ENCODE peak calls at places on chromosomes 3 and 15, in eight cellular contexts. B is left ventricle myocardium inferior; T is endothelial cell; Q is tibial artery; M is endothelial cell of umbilical vein; D is adrenal gland; O is body of pancreas; K is CD8-positive, alpha-beta T cell. U is an unnamed sample.

GRCh38 chr3:112778298-112779008 is 68.2 kb downstream of the CD200R1L start:
- DNase-seq in O (no peak), T (no peak), K (no peak), M (no peak), Q (no peak), B (no peak), D (no peak), U (no peak)

GRCh38 chr15:77415450-77416448 is 4.2 kb downstream of the PEAK1 start:
- DNase-seq in K (no peak), Q (peak), T (no peak), M (peak), O (peak), D (no peak), B (no peak), U (no peak)

GRCh38 chr15:72098076-72098475 is 19.9 kb downstream of the MYO9A start:
- DNase-seq in K (no peak), Q (no peak), O (no peak), M (no peak), T (no peak), D (no peak), B (no peak), U (no peak)

GRCh38 chr3:165854696-165855095 is 17.5 kb upstream of the BCHE start:
- DNase-seq in B (no peak), K (no peak), O (no peak), T (no peak), Q (no peak), M (peak), D (no peak), U (no peak)

GRCh38 chr15:93035953-93036810 is 52.8 kb downstream of the RGMA start:
- DNase-seq in Q (peak), T (peak), O (peak), B (no peak), M (peak), K (no peak), D (peak), U (no peak)

GRCh38 chr3:184196536-184196935 is 10.5 kb downstream of the ABCF3 start:
- DNase-seq in M (no peak), Q (peak), K (no peak), D (peak), B (no peak), O (no peak), T (no peak), U (no peak)

GRCh38 chr3:19559724-19560442 is 374.1 kb downstream of the EFHB start:
- DNase-seq in O (no peak), B (no peak), M (no peak), K (no peak), Q (no peak), D (no peak), T (no peak), U (no peak)

GRCh38 chr3:172675371-172676193 is 35.3 kb downstream of the NCEH1 start:
- DNase-seq in B (no peak), M (peak), K (no peak), D (no peak), T (peak), O (no peak), Q (no peak), U (no peak)

GRCh38 chr3:133037440-133037839 is 751 bp upstream of the TMEM108 start:
- DNase-seq in O (no peak), M (no peak), T (no peak), B (no peak), D (no peak), K (no peak), Q (no peak), U (no peak)

DNA sequence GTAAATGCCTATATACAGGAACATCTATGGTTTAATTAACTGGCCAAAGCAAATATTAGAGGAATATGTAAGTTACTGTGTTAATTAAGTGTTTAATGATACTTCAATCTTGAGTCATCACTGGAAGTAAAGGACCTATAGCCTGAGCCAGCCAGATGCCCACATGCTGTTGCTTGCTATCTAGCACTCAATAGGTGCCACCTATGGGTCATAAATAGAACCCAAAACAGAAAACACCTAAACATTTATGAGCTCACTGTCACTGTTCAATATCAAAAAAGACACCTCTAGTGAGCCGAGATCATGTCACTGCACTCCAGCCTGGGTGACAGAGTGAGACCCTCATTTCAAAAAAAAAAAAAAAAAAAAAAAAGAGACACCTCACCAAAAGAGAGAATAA is 48.4 kb upstream of the IP6K2 start:
- DNase-seq in B (no peak), Q (no peak), O (peak), T (no peak), K (no peak), M (no peak), D (no peak), U (no peak)
- TF ChIP-seq CTCF in B (peak), Q (no peak), O (peak), T (no peak), K (no peak), M (peak), D (no peak), U (no peak)

GRCh38 chr3:14988988-14989394 is 41.6 kb downstream of the NR2C2 start:
- DNase-seq in O (no peak), B (no peak), T (no peak), M (no peak), K (no peak), D (no peak), Q (no peak), U (no peak)
- TF ChIP-seq CTCF in O (no peak), B (no peak), T (no peak), M (no peak), K (no peak), D (no peak), Q (no peak), U (no peak)

GRCh38 chr3:156472150-156472549 is 82.8 kb downstream of the SSR3 start:
- DNase-seq in T (no peak), Q (no peak), K (no peak), B (no peak), M (no peak), O (no peak), D (no peak), U (no peak)
- TF ChIP-seq CTCF in T (no peak), Q (no peak), K (no peak), B (no peak), M (no peak), O (no peak), D (no peak), U (no peak)

GRCh38 chr15:65409284-65409631 is 13.5 kb downstream of the IGDCC4 start:
- DNase-seq in D (no peak), Q (no peak), M (no peak), O (no peak), B (no peak), K (no peak), T (no peak), U (no peak)
- TF ChIP-seq CTCF in D (no peak), Q (no peak), M (no peak), O (no peak), B (no peak), K (no peak), T (no peak), U (no peak)

GRCh38 chr3:39383190-39383912 is at the start of gene SLC25A38:
- DNase-seq in M (peak), Q (peak), T (peak), K (peak), B (peak), D (peak), O (peak), U (peak)
- TF ChIP-seq CTCF in M (peak), Q (peak), T (no peak), K (peak), B (peak), D (peak), O (peak), U (no peak)

DNA sequence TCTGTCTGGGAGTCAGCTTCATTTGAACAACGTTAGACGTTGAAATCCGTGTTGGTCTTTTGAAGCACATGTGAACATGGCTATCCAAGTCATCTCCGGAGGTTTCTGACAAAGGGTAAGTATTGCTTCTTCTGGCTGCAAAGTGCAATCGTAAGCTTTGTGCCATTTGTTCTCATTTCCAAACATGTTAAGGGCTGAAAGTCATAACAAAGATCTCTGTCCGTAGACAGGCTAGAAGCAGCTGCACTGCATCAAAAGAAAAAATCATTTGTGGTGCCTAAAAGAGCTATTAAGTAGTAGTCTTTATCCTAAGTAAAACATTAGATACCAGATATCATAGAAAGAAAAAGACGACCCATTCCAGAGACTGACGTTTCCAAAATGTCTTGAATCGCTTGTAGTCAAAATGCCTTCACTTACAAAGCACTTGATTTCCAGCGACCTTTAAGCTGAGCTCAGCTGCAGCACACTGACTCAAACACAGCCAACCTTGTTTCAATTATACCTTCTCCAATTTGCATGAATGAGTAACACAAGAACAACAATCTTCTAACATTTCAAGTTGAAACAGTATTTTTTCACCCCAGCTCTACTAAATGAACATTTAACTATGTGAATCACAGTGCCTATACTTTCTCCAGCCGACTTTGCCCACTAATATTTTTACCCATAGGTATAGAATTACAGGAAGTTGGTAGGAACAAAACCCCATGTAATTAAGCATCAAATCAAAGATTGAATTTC is 76.6 kb downstream of the NEDD4 start:
- DNase-seq in D (no peak), T (no peak), O (no peak), Q (no peak), K (no peak), B (no peak), M (no peak), U (no peak)
- TF ChIP-seq CTCF in D (no peak), T (no peak), O (no peak), Q (no peak), K (no peak), B (no peak), M (no peak), U (no peak)

GRCh38 chr3:15858547-15859506 is 61.0 kb upstream of the ANKRD28 start:
- DNase-seq in K (peak), M (peak), D (peak), O (peak), Q (peak), T (peak), B (peak), U (peak)
- TF ChIP-seq CTCF in K (no peak), M (no peak), D (peak), O (peak), Q (peak), T (no peak), B (peak), U (no peak)

GRCh38 chr3:131895766-131896165 is 139.0 kb downstream of the CPNE4 start:
- DNase-seq in M (no peak), D (no peak), O (no peak), B (no peak), T (no peak), Q (no peak), K (no peak), U (no peak)

GRCh38 chr3:131896285-131896684 is 138.5 kb downstream of the CPNE4 start:
- DNase-seq in D (no peak), M (no peak), T (no peak), K (no peak), B (no peak), O (no peak), Q (no peak), U (no peak)

DNA sequence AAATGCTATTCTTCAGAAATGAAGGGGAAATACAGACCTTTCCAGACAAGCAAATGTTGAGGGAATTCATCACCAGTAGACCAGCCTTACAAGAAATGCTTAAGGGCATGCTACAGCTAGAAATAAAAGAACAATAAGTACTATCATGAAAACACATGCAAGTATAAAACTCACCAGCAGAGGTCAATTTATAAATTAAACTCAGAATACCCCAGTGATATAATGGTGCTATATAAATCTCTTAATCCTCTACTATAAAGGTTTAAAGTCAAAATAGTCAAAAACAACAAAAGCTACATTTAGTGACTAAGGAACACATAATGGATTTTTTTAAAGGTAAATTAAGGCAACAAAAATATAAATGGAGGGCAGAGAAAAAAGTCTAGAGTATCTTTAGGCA is 142.5 kb downstream of the CPNE4 start:
- DNase-seq in Q (no peak), T (no peak), D (no peak), K (no peak), M (no peak), B (no peak), O (no peak), U (no peak)
- TF ChIP-seq CTCF in Q (no peak), T (peak), D (no peak), K (no peak), M (no peak), B (no peak), O (no peak), U (peak)

GRCh38 chr3:44072601-44073540 is 168.8 kb upstream of the TOPAZ1 start:
- DNase-seq in Q (no peak), K (no peak), D (no peak), O (no peak), B (no peak), T (no peak), M (no peak), U (no peak)
- TF ChIP-seq CTCF in Q (no peak), K (no peak), D (no peak), O (no peak), B (no peak), T (no peak), M (no peak), U (no peak)